ENCODE peak calls at places on chromosomes 3 and 15, in seven cellular contexts. I is SK-N-SH, M is hepatocyte, U is OCI-LY7, C is PC-3, S is GM23338, A is MM.1S. E is an unnamed sample.

GRCh38 chr3:152497457-152497856 is 228.7 kb downstream of the MBNL1 start:
- DNase-seq in C (no peak), U (no peak), S (no peak), I (no peak), M (no peak), A (no peak), E (no peak)

GRCh38 chr15:59532770-59533379 is 78.7 kb upstream of the GCNT3 start:
- DNase-seq in U (peak), C (peak), A (peak), I (peak), M (peak), S (peak), E (peak)

GRCh38 chr3:308597-309321 is 112.2 kb downstream of the CHL1 start:
- DNase-seq in U (no peak), M (no peak), C (no peak), I (no peak), S (peak), A (no peak), E (no peak)

GRCh38 chr3:18234717-18235335 is 190.3 kb downstream of the SATB1 start:
- DNase-seq in U (no peak), M (no peak), S (peak), I (no peak), A (no peak), C (peak), E (no peak)

GRCh38 chr15:29838352-29839010 is 16.2 kb upstream of the TJP1 start:
- DNase-seq in C (no peak), U (no peak), M (no peak), S (no peak), A (no peak), I (no peak), E (no peak)

GRCh38 chr15:63909819-63910437 is 76.2 kb upstream of the HERC1 start:
- DNase-seq in U (no peak), M (peak), I (peak), C (no peak), A (no peak), S (no peak), E (no peak)

GRCh38 chr3:195012571-195012970 is 258.4 kb downstream of the XXYLT1 start:
- DNase-seq in S (no peak), U (no peak), C (no peak), I (no peak), M (no peak), A (no peak), E (no peak)

GRCh38 chr3:115347737-115348136 is 200.6 kb upstream of the ZBTB20 start:
- DNase-seq in I (no peak), S (peak), M (no peak), C (no peak), U (no peak), A (no peak), E (peak)

GRCh38 chr15:40235201-40235890 is 3.5 kb upstream of the PAK6 start:
- DNase-seq in C (no peak), S (peak), U (peak), M (no peak), I (peak), A (no peak), E (no peak)

GRCh38 chr3:53067571-53067970 is 21.7 kb upstream of the SFMBT1 start:
- DNase-seq in I (no peak), A (no peak), C (no peak), S (no peak), U (no peak), M (no peak), E (no peak)

GRCh38 chr15:48796521-48796920 is 14.3 kb downstream of the CEP152 start:
- DNase-seq in I (no peak), A (no peak), C (no peak), M (no peak), S (no peak), U (no peak), E (no peak)

GRCh38 chr15:101121511-101122090 is 130.2 kb downstream of the CHSY1 start:
- DNase-seq in I (peak), A (peak), S (peak), U (peak), M (peak), C (peak), E (peak)

GRCh38 chr3:147383617-147384016 is 22.7 kb downstream of the ZIC4 start:
- DNase-seq in A (no peak), S (peak), I (no peak), M (no peak), C (peak), U (no peak), E (peak)

GRCh38 chr15:67571643-67572415 is 29.3 kb downstream of the MAP2K5 start:
- DNase-seq in M (peak), U (no peak), S (no peak), I (no peak), A (no peak), C (peak), E (no peak)

GRCh38 chr3:139520028-139520737 is 19.4 kb downstream of the RBP1 start:
- DNase-seq in S (peak), U (peak), M (peak), I (no peak), C (peak), A (peak), E (no peak)

GRCh38 chr3:127184870-127185216 is 8.1 kb upstream of the PRR23E start:
- DNase-seq in U (no peak), C (no peak), A (no peak), M (no peak), I (no peak), S (no peak), E (no peak)

GRCh38 chr3:179852117-179852886 is 184.4 kb downstream of the PEX5L start:
- DNase-seq in C (peak), M (peak), A (no peak), S (peak), U (no peak), I (no peak), E (peak)
- TF ChIP-seq CTCF in C (peak), M (no peak), A (peak), S (peak), U (peak), I (peak), E (peak)

GRCh38 chr3:99394831-99395733 is 243.3 kb upstream of the COL8A1 start:
- DNase-seq in A (no peak), I (no peak), M (no peak), S (no peak), C (peak), U (no peak), E (no peak)
- TF ChIP-seq EZH2phosphoT487 in A (no peak), I (no peak), M (no peak), S (no peak), C (no peak), U (no peak), E (no peak)

GRCh38 chr3:157100997-157101396 is 59.0 kb downstream of the CCNL1 start:
- DNase-seq in A (no peak), I (no peak), U (no peak), C (no peak), S (no peak), M (no peak), E (no peak)

GRCh38 chr3:157098823-157099185 is 61.1 kb downstream of the CCNL1 start:
- DNase-seq in C (no peak), U (no peak), S (no peak), I (no peak), M (no peak), A (no peak), E (no peak)

GRCh38 chr3:157100079-157100477 is 59.9 kb downstream of the CCNL1 start:
- DNase-seq in I (no peak), U (no peak), M (no peak), C (no peak), S (no peak), A (no peak), E (no peak)

GRCh38 chr3:157098121-157098822 is 61.7 kb downstream of the CCNL1 start:
- DNase-seq in C (no peak), S (no peak), I (no peak), A (peak), U (no peak), M (no peak), E (no peak)

GRCh38 chr3:157099337-157100078 is 60.4 kb downstream of the CCNL1 start:
- DNase-seq in C (peak), M (no peak), A (no peak), I (no peak), U (no peak), S (no peak), E (no peak)
- H3K27ac ChIP-seq in C (no peak), M (peak), A (peak), I (no peak), U (no peak), S (no peak), E (no peak)

GRCh38 chr3:123070471-123070870 is 3.6 kb downstream of the PDIA5 start:
- DNase-seq in I (peak), U (no peak), C (no peak), A (no peak), M (no peak), S (no peak), E (no peak)

GRCh38 chr3:123072564-123072963 is 5.7 kb downstream of the PDIA5 start:
- DNase-seq in M (no peak), A (no peak), I (no peak), U (no peak), S (no peak), C (no peak), E (no peak)

GRCh38 chr3:123072152-123072551 is 5.3 kb downstream of the PDIA5 start:
- DNase-seq in U (no peak), M (no peak), S (no peak), A (no peak), C (no peak), I (no peak), E (no peak)

GRCh38 chr3:123071581-123071980 is 4.8 kb downstream of the PDIA5 start:
- DNase-seq in I (no peak), A (no peak), U (no peak), M (peak), C (no peak), S (no peak), E (no peak)

GRCh38 chr3:123071146-123071545 is 4.3 kb downstream of the PDIA5 start:
- DNase-seq in C (no peak), U (peak), M (peak), A (no peak), I (peak), S (peak), E (peak)
- TF ChIP-seq CTCF in C (no peak), U (no peak), M (peak), A (no peak), I (peak), S (peak), E (peak)

DNA sequence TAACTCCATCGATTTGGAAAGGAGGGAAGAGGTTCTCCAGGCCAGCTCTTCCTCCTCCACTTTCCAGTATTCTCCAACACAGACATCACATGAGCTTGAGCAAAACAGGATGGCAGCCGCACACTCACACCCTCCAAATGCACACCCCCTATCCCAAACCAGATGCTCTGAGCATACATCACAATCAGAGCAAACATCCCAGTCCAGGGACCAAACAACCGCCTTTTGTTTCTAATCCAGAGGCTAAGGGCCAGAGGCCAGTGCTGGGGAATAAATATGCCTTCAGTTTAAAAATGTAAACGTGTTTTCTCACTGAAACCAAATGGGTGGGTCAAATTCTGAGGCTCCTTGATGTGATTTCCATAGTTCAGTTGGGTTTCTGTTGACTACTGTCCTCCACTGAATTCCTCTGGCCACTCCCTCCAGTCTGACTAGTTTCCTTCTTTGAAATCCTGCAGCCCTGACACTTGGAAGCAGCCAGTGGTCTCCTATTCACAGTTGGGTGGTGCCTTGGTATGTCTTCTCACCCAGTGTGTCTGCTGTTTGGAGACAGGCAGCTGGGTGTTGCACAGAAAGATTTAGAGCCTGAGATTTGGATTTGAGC is 19.2 kb upstream of the MFGE8 start:
- DNase-seq in S (no peak), A (no peak), I (no peak), M (no peak), C (no peak), U (no peak), E (no peak)
- TF ChIP-seq EZH2phosphoT487 in S (no peak), A (no peak), I (no peak), M (no peak), C (no peak), U (no peak), E (no peak)

GRCh38 chr15:91559066-91559465 is 294.4 kb upstream of the SLCO3A1 start:
- DNase-seq in I (no peak), U (no peak), S (no peak), M (no peak), C (no peak), A (no peak), E (no peak)

GRCh38 chr15:91568036-91568435 is 285.5 kb upstream of the SLCO3A1 start:
- DNase-seq in U (no peak), I (no peak), A (no peak), M (no peak), S (no peak), C (no peak), E (no peak)

GRCh38 chr15:91561371-91562100 is 292.0 kb upstream of the SLCO3A1 start:
- DNase-seq in C (peak), S (no peak), A (no peak), I (no peak), U (no peak), M (peak), E (peak)

GRCh38 chr15:91566116-91566515 is 287.4 kb upstream of the SLCO3A1 start:
- DNase-seq in C (no peak), M (no peak), S (no peak), I (no peak), A (no peak), U (no peak), E (no peak)

GRCh38 chr15:91562698-91563097 is 290.8 kb upstream of the SLCO3A1 start:
- DNase-seq in A (no peak), U (no peak), M (no peak), S (no peak), I (no peak), C (no peak), E (no peak)
- H3K27ac ChIP-seq in A (no peak), U (no peak), M (no peak), S (no peak), I (no peak), C (no peak), E (no peak)

E was measured in neural progenitor cell.